ENCODE peak calls at places on chromosomes 12 and 14, in four cellular contexts. O is activated CD4-positive, alpha-beta T cell treated with anti-CD3 and anti-CD28 coated beads for 48 hours; B is activated naive CD4-positive, alpha-beta T cell; X is stimulated activated CD8-positive, alpha-beta memory T cell treated with anti-CD3 and anti-CD28 coated beads, Interleukin-2, amount 100 ng/mL, for 1 hour. R is an unnamed sample.

GRCh38 chr12:100688451-100688864 is 106.1 kb upstream of the ANO4 start:
- DNase-seq in O (no peak), B (no peak), X (no peak), R (no peak)

GRCh38 chr12:7995266-7995963 is 37.1 kb upstream of the FOXJ2 start:
- DNase-seq in O (peak), B (peak), X (peak), R (no peak)

GRCh38 chr12:6626654-6627283 is 9.0 kb downstream of the LPAR5 start:
- DNase-seq in O (no peak), B (no peak), X (no peak), R (no peak)

GRCh38 chr12:104698871-104699270 is 242.1 kb downstream of the CHST11 start:
- DNase-seq in O (no peak), B (no peak), X (no peak), R (no peak)

GRCh38 chr12:108567974-108568652 is 5.7 kb downstream of the ISCU start:
- DNase-seq in O (no peak), B (no peak), X (no peak), R (no peak)

GRCh38 chr14:96519970-96520369 is 17.8 kb downstream of the PAPOLA start:
- DNase-seq in O (no peak), B (no peak), X (no peak), R (no peak)

GRCh38 chr14:23816371-23816770 is 137.2 kb upstream of the DHRS4 start:
- DNase-seq in O (no peak), B (no peak), X (no peak), R (no peak)

GRCh38 chr12:27015730-27016076 is 1.5 kb upstream of the TM7SF3 start:
- DNase-seq in O (no peak), B (no peak), X (no peak), R (no peak)

GRCh38 chr12:132711169-132711843 is 664 bp downstream of the PGAM5 start:
- DNase-seq in O (peak), B (no peak), X (no peak), R (no peak)

GRCh38 chr12:3135522-3136461 is 58.6 kb downstream of the TSPAN9 start:
- DNase-seq in O (peak), B (peak), X (no peak), R (no peak)

GRCh38 chr14:39034481-39035296 is 68.3 kb downstream of the SEC23A start:
- DNase-seq in O (no peak), B (no peak), X (no peak), R (no peak)

GRCh38 chr14:35688427-35688826 is 120.7 kb downstream of the RALGAPA1 start:
- DNase-seq in O (no peak), B (no peak), X (no peak), R (no peak)

GRCh38 chr14:89851031-89851430 is 103.5 kb downstream of the EFCAB11 start:
- DNase-seq in O (no peak), B (no peak), X (no peak), R (no peak)

GRCh38 chr12:107368586-107368985 is 275.2 kb upstream of the CRY1 start:
- DNase-seq in O (peak), B (no peak), X (no peak), R (no peak)

GRCh38 chr12:53060721-53061276 is 10.9 kb downstream of the TNS2 start:
- DNase-seq in O (no peak), B (no peak), X (no peak), R (no peak)

GRCh38 chr14:101030586-101030985 is 127.1 kb upstream of the RTL1 start:
- DNase-seq in O (no peak), B (no peak), X (no peak), R (no peak)

GRCh38 chr14:96575233-96575632 is 73.1 kb downstream of the PAPOLA start:
- DNase-seq in O (no peak), B (no peak), X (no peak), R (no peak)

GRCh38 chr12:4069046-4070010 is 196.1 kb upstream of the PARP11 start:
- DNase-seq in O (no peak), B (no peak), X (no peak), R (no peak)

GRCh38 chr14:37171678-37172023 is 755 bp downstream of the SLC25A21 start:
- DNase-seq in O (no peak), B (no peak), X (no peak), R (no peak)

GRCh38 chr12:124904306-124905098 is 9.9 kb downstream of the UBC start:
- DNase-seq in O (no peak), B (no peak), X (no peak), R (no peak)

GRCh38 chr12:50188875-50189575 is 21.9 kb upstream of the CERS5 start:
- DNase-seq in O (peak), B (no peak), X (no peak), R (no peak)

GRCh38 chr12:65123435-65124063 is 2.4 kb upstream of the WIF1 start:
- DNase-seq in O (peak), B (no peak), X (no peak), R (no peak)

GRCh38 chr14:37617864-37618365 is 22.5 kb downstream of the TTC6 start:
- DNase-seq in O (no peak), B (no peak), X (no peak), R (no peak)

GRCh38 chr14:93079321-93079720 is 36.4 kb downstream of the ITPK1 start:
- DNase-seq in O (no peak), B (no peak), X (no peak), R (no peak)